ENCODE peak calls at places on chromosomes 13 and 19, in eight cellular contexts. One of them, this sample, is unnamed.

GRCh38 chr19:18390075-18390909 is 4.3 kb downstream of the GDF15 start:
- DNase-seq in fibroblast of mammary gland: no peak
- DNase-seq in fibroblast of pulmonary artery: peak; percentile 43
- DNase-seq in BJ: no peak
- DNase-seq in A549: peak; percentile 83
- DNase-seq in mucosa of descending colon: no peak
- DNase-seq in cardiac fibroblast: peak; percentile 42
- DNase-seq in psoas muscle: no peak
- DNase-seq in this sample: no peak

GRCh38 chr13:32938907-32939306 is 77.3 kb upstream of the KL start:
- DNase-seq in fibroblast of mammary gland: peak; percentile 86
- DNase-seq in fibroblast of pulmonary artery: peak; percentile 45
- DNase-seq in BJ: no peak
- DNase-seq in A549: peak; percentile 3
- DNase-seq in mucosa of descending colon: no peak
- DNase-seq in cardiac fibroblast: peak; percentile 85
- DNase-seq in psoas muscle: no peak
- DNase-seq in this sample: peak; percentile 37

GRCh38 chr13:80084086-80084676 is 256.7 kb downstream of the SPRY2 start:
- DNase-seq in fibroblast of mammary gland: peak; percentile 98
- DNase-seq in fibroblast of pulmonary artery: peak; percentile 96
- DNase-seq in BJ: peak; percentile 92
- DNase-seq in A549: peak; percentile 10
- DNase-seq in mucosa of descending colon: no peak
- DNase-seq in cardiac fibroblast: peak; percentile 98
- DNase-seq in psoas muscle: no peak
- DNase-seq in this sample: peak; percentile 81

GRCh38 chr19:16039081-16039480 is 37.2 kb upstream of the TPM4 start:
- DNase-seq in fibroblast of mammary gland: no peak
- DNase-seq in fibroblast of pulmonary artery: no peak
- DNase-seq in BJ: no peak
- DNase-seq in A549: no peak
- DNase-seq in mucosa of descending colon: no peak
- DNase-seq in cardiac fibroblast: no peak
- DNase-seq in psoas muscle: no peak
- DNase-seq in this sample: no peak

GRCh38 chr13:110726726-110727125 is 13.2 kb downstream of the ING1 start:
- DNase-seq in fibroblast of mammary gland: no peak
- DNase-seq in fibroblast of pulmonary artery: no peak
- DNase-seq in BJ: no peak
- DNase-seq in A549: no peak
- DNase-seq in mucosa of descending colon: no peak
- DNase-seq in cardiac fibroblast: no peak
- DNase-seq in psoas muscle: no peak
- DNase-seq in this sample: no peak

GRCh38 chr13:109584844-109585361 is 201.5 kb downstream of the IRS2 start:
- DNase-seq in fibroblast of mammary gland: no peak
- DNase-seq in fibroblast of pulmonary artery: no peak
- DNase-seq in BJ: no peak
- DNase-seq in A549: no peak
- DNase-seq in mucosa of descending colon: no peak
- DNase-seq in cardiac fibroblast: no peak
- DNase-seq in psoas muscle: no peak
- DNase-seq in this sample: no peak

GRCh38 chr19:11142528-11143171 is 12.9 kb downstream of the SPC24 start:
- DNase-seq in fibroblast of mammary gland: peak; percentile 94
- DNase-seq in fibroblast of pulmonary artery: peak; percentile 98
- DNase-seq in BJ: peak; percentile 67
- DNase-seq in A549: peak; percentile 91
- DNase-seq in mucosa of descending colon: peak; percentile 78
- DNase-seq in cardiac fibroblast: peak; percentile 96
- DNase-seq in psoas muscle: peak; percentile 93
- DNase-seq in this sample: peak; percentile 87

GRCh38 chr13:106129993-106130392 is 405.5 kb downstream of the EFNB2 start:
- DNase-seq in fibroblast of mammary gland: no peak
- DNase-seq in fibroblast of pulmonary artery: no peak
- DNase-seq in BJ: no peak
- DNase-seq in A549: no peak
- DNase-seq in mucosa of descending colon: no peak
- DNase-seq in cardiac fibroblast: no peak
- DNase-seq in psoas muscle: no peak
- DNase-seq in this sample: no peak

GRCh38 chr13:45162821-45163220 is 38.0 kb downstream of the KCTD4 start:
- DNase-seq in fibroblast of mammary gland: peak; percentile 94
- DNase-seq in fibroblast of pulmonary artery: peak; percentile 92
- DNase-seq in BJ: peak; percentile 72
- DNase-seq in A549: peak; percentile 51
- DNase-seq in mucosa of descending colon: no peak
- DNase-seq in cardiac fibroblast: peak; percentile 92
- DNase-seq in psoas muscle: no peak
- DNase-seq in this sample: peak; percentile 80

GRCh38 chr13:80338781-80339577 is 1.9 kb downstream of the SPRY2 start:
- DNase-seq in fibroblast of mammary gland: peak; percentile 79
- DNase-seq in fibroblast of pulmonary artery: peak; percentile 87
- DNase-seq in BJ: peak; percentile 57
- DNase-seq in A549: peak; percentile 61
- DNase-seq in mucosa of descending colon: peak; percentile 73
- DNase-seq in cardiac fibroblast: peak; percentile 79
- DNase-seq in psoas muscle: peak; percentile 78
- DNase-seq in this sample: peak; percentile 73

GRCh38 chr19:39014037-39014436 is 18.3 kb downstream of the FBXO27 start:
- DNase-seq in fibroblast of mammary gland: no peak
- DNase-seq in fibroblast of pulmonary artery: no peak
- DNase-seq in BJ: no peak
- DNase-seq in A549: no peak
- DNase-seq in mucosa of descending colon: no peak
- DNase-seq in cardiac fibroblast: no peak
- DNase-seq in psoas muscle: no peak
- DNase-seq in this sample: no peak

GRCh38 chr19:42028304-42029216 is 34.5 kb upstream of the ATP1A3 start:
- DNase-seq in fibroblast of mammary gland: no peak
- DNase-seq in fibroblast of pulmonary artery: no peak
- DNase-seq in BJ: no peak
- DNase-seq in A549: peak; percentile 56
- DNase-seq in mucosa of descending colon: no peak
- DNase-seq in cardiac fibroblast: no peak
- DNase-seq in psoas muscle: no peak
- DNase-seq in this sample: no peak

GRCh38 chr13:113663934-113664333 is 3.1 kb upstream of the GRK1 start:
- DNase-seq in fibroblast of mammary gland: no peak
- DNase-seq in fibroblast of pulmonary artery: no peak
- DNase-seq in BJ: no peak
- DNase-seq in A549: no peak
- DNase-seq in mucosa of descending colon: peak; percentile 36
- DNase-seq in cardiac fibroblast: no peak
- DNase-seq in psoas muscle: no peak
- DNase-seq in this sample: no peak

GRCh38 chr13:71169125-71169524 is 697.9 kb downstream of the DACH1 start:
- DNase-seq in fibroblast of mammary gland: no peak
- DNase-seq in fibroblast of pulmonary artery: no peak
- DNase-seq in BJ: no peak
- DNase-seq in A549: no peak
- DNase-seq in mucosa of descending colon: no peak
- DNase-seq in cardiac fibroblast: no peak
- DNase-seq in psoas muscle: no peak
- DNase-seq in this sample: no peak

GRCh38 chr19:34269489-34269888 is 15.1 kb downstream of the GARRE1 start:
- DNase-seq in fibroblast of mammary gland: no peak
- DNase-seq in fibroblast of pulmonary artery: no peak
- DNase-seq in BJ: no peak
- DNase-seq in A549: no peak
- DNase-seq in mucosa of descending colon: no peak
- DNase-seq in cardiac fibroblast: peak; percentile 16
- DNase-seq in psoas muscle: no peak
- DNase-seq in this sample: no peak

GRCh38 chr13:30438286-30438685 is 16.0 kb downstream of the UBE2L5 start:
- DNase-seq in fibroblast of mammary gland: no peak
- DNase-seq in fibroblast of pulmonary artery: no peak
- DNase-seq in BJ: no peak
- DNase-seq in A549: no peak
- DNase-seq in mucosa of descending colon: no peak
- DNase-seq in cardiac fibroblast: no peak
- DNase-seq in psoas muscle: no peak
- DNase-seq in this sample: no peak

GRCh38 chr19:29858621-29859020 is 46.8 kb downstream of the CCNE1 start:
- DNase-seq in fibroblast of mammary gland: no peak
- DNase-seq in fibroblast of pulmonary artery: no peak
- DNase-seq in BJ: no peak
- DNase-seq in A549: no peak
- DNase-seq in mucosa of descending colon: no peak
- DNase-seq in cardiac fibroblast: no peak
- DNase-seq in psoas muscle: no peak
- DNase-seq in this sample: no peak

GRCh38 chr19:3737487-3738205 is 23.8 kb downstream of the APBA3 start:
- DNase-seq in fibroblast of mammary gland: no peak
- DNase-seq in fibroblast of pulmonary artery: no peak
- DNase-seq in BJ: no peak
- DNase-seq in A549: no peak
- DNase-seq in mucosa of descending colon: no peak
- DNase-seq in cardiac fibroblast: no peak
- DNase-seq in psoas muscle: no peak
- DNase-seq in this sample: no peak

GRCh38 chr13:87671031-87671823 is at the start of gene SLITRK5:
- DNase-seq in fibroblast of mammary gland: peak; percentile 44
- DNase-seq in fibroblast of pulmonary artery: peak; percentile 53
- DNase-seq in BJ: no peak
- DNase-seq in A549: peak; percentile 81
- DNase-seq in mucosa of descending colon: peak; percentile 84
- DNase-seq in cardiac fibroblast: peak; percentile 34
- DNase-seq in psoas muscle: peak; percentile 73
- DNase-seq in this sample: peak; percentile 77

GRCh38 chr19:10139952-10140351 is 20.3 kb upstream of the EIF3G start:
- DNase-seq in fibroblast of mammary gland: no peak
- DNase-seq in fibroblast of pulmonary artery: no peak
- DNase-seq in BJ: no peak
- DNase-seq in A549: no peak
- DNase-seq in mucosa of descending colon: no peak
- DNase-seq in cardiac fibroblast: no peak
- DNase-seq in psoas muscle: no peak
- DNase-seq in this sample: no peak

GRCh38 chr19:10143700-10144099 is 24.0 kb upstream of the EIF3G start:
- DNase-seq in fibroblast of mammary gland: no peak
- DNase-seq in fibroblast of pulmonary artery: no peak
- DNase-seq in BJ: no peak
- DNase-seq in A549: no peak
- DNase-seq in mucosa of descending colon: no peak
- DNase-seq in cardiac fibroblast: no peak
- DNase-seq in psoas muscle: no peak
- DNase-seq in this sample: no peak

GRCh38 chr19:10142701-10143375 is 23.1 kb upstream of the EIF3G start:
- DNase-seq in fibroblast of mammary gland: no peak
- DNase-seq in fibroblast of pulmonary artery: no peak
- DNase-seq in BJ: no peak
- DNase-seq in A549: no peak
- DNase-seq in mucosa of descending colon: peak; percentile 60
- DNase-seq in cardiac fibroblast: no peak
- DNase-seq in psoas muscle: no peak
- DNase-seq in this sample: no peak

GRCh38 chr19:10141479-10141878 is 21.8 kb upstream of the EIF3G start:
- DNase-seq in fibroblast of mammary gland: no peak
- DNase-seq in fibroblast of pulmonary artery: no peak
- DNase-seq in BJ: no peak
- DNase-seq in A549: no peak
- DNase-seq in mucosa of descending colon: no peak
- DNase-seq in cardiac fibroblast: no peak
- DNase-seq in psoas muscle: no peak
- DNase-seq in this sample: no peak

DNA sequence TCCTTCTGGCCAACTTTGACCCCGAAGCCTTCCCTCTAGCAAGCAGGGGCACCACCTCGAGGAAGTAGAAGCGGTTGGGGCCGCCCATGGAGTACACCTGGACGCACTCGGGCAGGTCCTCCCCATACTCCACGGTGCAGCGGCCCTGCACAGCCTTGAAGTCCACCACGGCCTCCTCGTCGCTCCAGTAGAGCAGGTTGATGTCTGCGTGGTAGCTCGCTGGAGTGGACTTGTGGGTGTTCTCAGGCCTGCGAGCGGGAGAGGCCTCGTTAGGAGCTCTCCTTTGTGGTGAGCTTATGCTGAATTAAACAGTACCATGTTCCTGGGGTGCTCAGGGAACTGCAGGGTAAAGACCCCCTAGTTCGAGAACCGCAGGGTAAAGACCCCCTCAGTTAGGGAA is 22.3 kb upstream of the EIF3G start:
- DNase-seq in fibroblast of mammary gland: no peak
- DNase-seq in fibroblast of pulmonary artery: no peak
- DNase-seq in BJ: no peak
- DNase-seq in A549: no peak
- DNase-seq in mucosa of descending colon: no peak
- DNase-seq in cardiac fibroblast: no peak
- DNase-seq in psoas muscle: no peak
- DNase-seq in this sample: no peak
- H3K4me3 ChIP-seq in fibroblast of mammary gland: no peak overlapping the region
- H3K4me3 ChIP-seq in fibroblast of pulmonary artery: no peak overlapping the region
- H3K4me3 ChIP-seq in BJ: no peak overlapping the region
- H3K4me3 ChIP-seq in A549: no peak overlapping the region
- H3K4me3 ChIP-seq in mucosa of descending colon: no peak overlapping the region
- H3K4me3 ChIP-seq in cardiac fibroblast: no peak overlapping the region
- H3K4me3 ChIP-seq in psoas muscle: no peak overlapping the region
- H3K4me3 ChIP-seq in this sample: no peak overlapping the region

GRCh38 chr19:17303940-17304267 is 679 bp upstream of the ABHD8 start:
- DNase-seq in fibroblast of mammary gland: peak; percentile 40
- DNase-seq in fibroblast of pulmonary artery: no peak
- DNase-seq in BJ: no peak
- DNase-seq in A549: no peak
- DNase-seq in mucosa of descending colon: peak; percentile 41
- DNase-seq in cardiac fibroblast: no peak
- DNase-seq in psoas muscle: no peak
- DNase-seq in this sample: no peak
- H3K4me3 ChIP-seq in fibroblast of mammary gland: no peak overlapping the region
- H3K4me3 ChIP-seq in fibroblast of pulmonary artery: no peak overlapping the region
- H3K4me3 ChIP-seq in BJ: no peak overlapping the region
- H3K4me3 ChIP-seq in A549: no peak overlapping the region
- H3K4me3 ChIP-seq in mucosa of descending colon: no peak overlapping the region
- H3K4me3 ChIP-seq in cardiac fibroblast: no peak overlapping the region
- H3K4me3 ChIP-seq in psoas muscle: peak overlapping the region; percentile 93
- H3K4me3 ChIP-seq in this sample: no peak overlapping the region

DNA sequence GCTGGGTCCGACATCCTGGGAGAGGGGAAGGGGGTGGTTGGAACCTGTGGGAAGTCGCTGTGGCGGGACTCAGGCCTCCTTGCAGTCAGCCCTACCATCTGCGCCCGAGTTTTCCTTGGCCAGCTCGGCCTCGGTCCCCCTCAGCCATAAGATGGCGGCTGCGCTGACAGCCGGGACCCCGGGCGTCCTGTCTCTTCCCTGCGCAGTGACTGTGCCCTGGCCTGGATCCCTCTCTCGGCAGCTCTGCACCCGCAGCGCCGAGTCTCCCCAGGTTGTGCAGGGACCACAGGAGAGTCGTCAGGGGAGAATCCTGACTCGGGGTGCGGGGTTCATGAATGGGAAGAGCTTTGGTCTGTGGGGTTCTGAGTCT is 345 bp downstream of the ZNF257 start:
- DNase-seq in fibroblast of mammary gland: no peak
- DNase-seq in fibroblast of pulmonary artery: peak; percentile 0
- DNase-seq in BJ: no peak
- DNase-seq in A549: no peak
- DNase-seq in mucosa of descending colon: no peak
- DNase-seq in cardiac fibroblast: no peak
- DNase-seq in psoas muscle: peak; percentile 15
- DNase-seq in this sample: no peak
- H3K4me3 ChIP-seq in fibroblast of mammary gland: peak overlapping the region; percentile 67
- H3K4me3 ChIP-seq in fibroblast of pulmonary artery: peak overlapping the region; percentile 62
- H3K4me3 ChIP-seq in BJ: peak overlapping the region; percentile 50
- H3K4me3 ChIP-seq in A549: no peak overlapping the region
- H3K4me3 ChIP-seq in mucosa of descending colon: no peak overlapping the region
- H3K4me3 ChIP-seq in cardiac fibroblast: peak overlapping the region; percentile 33
- H3K4me3 ChIP-seq in psoas muscle: peak overlapping the region; percentile 57
- H3K4me3 ChIP-seq in this sample: peak overlapping the region; percentile 51

GRCh38 chr13:19960673-19961015 is 2.1 kb downstream of the ZMYM2 start:
- DNase-seq in fibroblast of mammary gland: no peak
- DNase-seq in fibroblast of pulmonary artery: peak; percentile 8
- DNase-seq in BJ: no peak
- DNase-seq in A549: no peak
- DNase-seq in mucosa of descending colon: no peak
- DNase-seq in cardiac fibroblast: peak; percentile 18
- DNase-seq in psoas muscle: no peak
- DNase-seq in this sample: no peak
- H3K4me3 ChIP-seq in fibroblast of mammary gland: peak overlapping the region; percentile 80
- H3K4me3 ChIP-seq in fibroblast of pulmonary artery: peak overlapping the region; percentile 67
- H3K4me3 ChIP-seq in BJ: peak overlapping the region; percentile 21
- H3K4me3 ChIP-seq in A549: peak overlapping the region; percentile 96
- H3K4me3 ChIP-seq in mucosa of descending colon: no peak overlapping the region
- H3K4me3 ChIP-seq in cardiac fibroblast: no peak overlapping the region
- H3K4me3 ChIP-seq in psoas muscle: peak overlapping the region; percentile 92
- H3K4me3 ChIP-seq in this sample: peak overlapping the region; percentile 88

This sample was measured in skeletal muscle cell.